ENCODE peak calls at places on chromosomes 5 and 9, in five cellular contexts. C is hepatocyte, T is transverse colon, J is IMR-90, H is sigmoid colon. V is an unnamed sample. For H3K36me3, the result is how much of the 10 kb centered on the place peaks cover.

GRCh38 chr9:90032296-90033029 is 427.7 kb downstream of the GADD45G start:
- DNase-seq in T (no peak), C (no peak), J (no peak), H (no peak), V (peak)

GRCh38 chr5:154865466-154866184 is 7.2 kb downstream of the CNOT8 start:
- DNase-seq in H (no peak), J (no peak), T (no peak), C (no peak), V (no peak)

GRCh38 chr5:78320461-78320860 is 26.0 kb upstream of the AP3B1 start:
- DNase-seq in H (no peak), J (peak), T (no peak), C (peak), V (peak)

GRCh38 chr9:95058795-95059386 is 258.6 kb downstream of the FANCC start:
- DNase-seq in H (no peak), C (no peak), T (no peak), J (peak), V (no peak)

GRCh38 chr5:13859285-13859684 is 85.2 kb downstream of the DNAH5 start:
- DNase-seq in H (no peak), T (no peak), J (peak), C (no peak), V (no peak)

GRCh38 chr5:97778451-97778850 is 595.4 kb upstream of the RIOK2 start:
- DNase-seq in J (peak), H (no peak), C (no peak), T (no peak), V (no peak)

GRCh38 chr9:38016375-38017120 is 52.5 kb downstream of the SHB start:
- DNase-seq in T (no peak), H (no peak), C (no peak), J (peak), V (no peak)

GRCh38 chr5:5066276-5067186 is 73.6 kb upstream of the ADAMTS16 start:
- DNase-seq in T (no peak), H (no peak), J (no peak), C (no peak), V (no peak)

GRCh38 chr5:138975098-138975847 is 100.1 kb upstream of the LRRTM2 start:
- DNase-seq in J (peak), C (peak), T (peak), H (peak), V (no peak)

GRCh38 chr9:138082918-138083636 is 205.5 kb downstream of the CACNA1B start:
- DNase-seq in T (no peak), J (no peak), C (no peak), H (no peak), V (no peak)

GRCh38 chr9:98045234-98046160 is 11.0 kb upstream of the NANS start:
- DNase-seq in T (no peak), H (no peak), C (no peak), J (no peak), V (no peak)

GRCh38 chr5:310941-311434 is 10.5 kb upstream of the AHRR start:
- DNase-seq in J (peak), T (no peak), C (no peak), H (no peak), V (no peak)

GRCh38 chr5:172622091-172623046 is 18.7 kb upstream of the NEURL1B start:
- DNase-seq in C (peak), T (peak), H (no peak), J (no peak), V (no peak)

GRCh38 chr5:156208271-156208670 is 118.7 kb upstream of the SGCD start:
- DNase-seq in T (no peak), J (peak), C (peak), H (no peak), V (no peak)

GRCh38 chr5:131644822-131645221 is 9.8 kb upstream of the RAPGEF6 start:
- DNase-seq in H (no peak), C (no peak), J (peak), T (no peak), V (no peak)

GRCh38 chr5:131649160-131649559 is 14.1 kb upstream of the RAPGEF6 start:
- DNase-seq in J (peak), H (no peak), C (no peak), T (no peak), V (peak)

GRCh38 chr5:131641494-131641893 is 6.5 kb upstream of the RAPGEF6 start:
- DNase-seq in J (no peak), H (no peak), C (no peak), T (no peak), V (no peak)

GRCh38 chr5:131647078-131647769 is 12.2 kb upstream of the RAPGEF6 start:
- DNase-seq in J (no peak), H (no peak), T (no peak), C (no peak), V (no peak)
- H3K36me3 ChIP-seq in J (under half), H (under half), T (under half), C (under half), V (under half)

GRCh38 chr9:35415769-35416427 is 74.0 kb upstream of the RUSC2 start:
- DNase-seq in J (no peak), C (no peak), T (no peak), H (no peak), V (peak)
- TF ChIP-seq CTCF in J (no peak), C (no peak), T (no peak), H (no peak), V (peak)

GRCh38 chr5:64176301-64176700 is 10.7 kb downstream of the RNF180 start:
- DNase-seq in C (no peak), H (no peak), T (no peak), J (no peak), V (no peak)

GRCh38 chr5:64183956-64184355 is 18.3 kb downstream of the RNF180 start:
- DNase-seq in H (no peak), J (no peak), T (no peak), C (no peak), V (no peak)

GRCh38 chr5:64184832-64185231 is 19.2 kb downstream of the RNF180 start:
- DNase-seq in H (no peak), J (no peak), C (no peak), T (no peak), V (no peak)

GRCh38 chr5:64181440-64181839 is 15.8 kb downstream of the RNF180 start:
- DNase-seq in C (no peak), J (no peak), T (no peak), H (no peak), V (no peak)

DNA sequence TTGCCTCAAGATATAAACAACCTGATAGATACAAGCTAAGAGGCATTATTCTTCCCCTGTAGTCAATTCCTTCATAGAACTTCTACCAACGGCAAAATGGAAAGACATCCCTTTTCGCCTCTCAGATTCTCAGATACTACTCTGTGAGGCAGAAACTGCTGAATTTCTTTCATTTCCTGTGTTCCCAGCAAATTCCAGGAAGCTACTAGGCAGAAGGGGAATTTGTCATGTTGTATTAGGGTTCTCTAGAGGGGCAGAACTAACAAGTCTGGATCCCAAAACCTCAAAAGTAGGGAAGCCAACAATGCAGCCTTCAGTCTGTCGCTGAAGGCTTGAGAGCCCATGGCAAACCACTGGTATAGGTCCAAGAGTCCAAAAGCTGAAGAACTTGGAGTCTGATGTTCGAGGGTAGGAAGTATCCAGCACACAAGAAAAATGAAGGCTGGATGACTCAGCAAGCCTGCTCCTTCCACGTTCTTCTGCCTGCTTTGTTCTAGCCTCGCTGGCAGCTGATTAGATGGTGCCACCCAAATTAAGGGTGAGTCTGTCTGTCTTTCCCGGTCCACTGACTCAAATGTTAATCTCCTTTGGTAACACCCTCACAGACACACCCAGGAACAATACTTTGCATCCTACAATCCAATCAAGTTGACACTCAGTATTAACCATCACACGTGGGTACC is 15.2 kb downstream of the RNF180 start:
- DNase-seq in J (no peak), C (no peak), T (no peak), H (no peak), V (peak)
- H3K4me3 ChIP-seq in J (no peak), C (no peak), T (no peak), H (no peak), V (no peak)

GRCh38 chr9:136447173-136447778 is 7.6 kb upstream of the INPP5E start:
- DNase-seq in C (no peak), H (no peak), J (no peak), T (no peak), V (no peak)
- H3K36me3 ChIP-seq in C (under half), H (half or more), J (half or more), T (half or more), V (under half)

GRCh38 chr9:131112374-131113159 is 12.8 kb upstream of the NUP214 start:
- DNase-seq in T (no peak), J (no peak), H (no peak), C (no peak), V (no peak)
- TF ChIP-seq CTCF in T (no peak), J (no peak), H (no peak), C (no peak), V (no peak)